ENCODE peak calls at places on chromosomes 2 and 18, in five cellular contexts. H is HL-60, U is A549, G is SK-N-SH, Z is HCT116. T is an unnamed sample.
A peak's percentile ranks its signal among the peaks of the same experiment; 100 is the strongest.

GRCh38 chr2:88859461-88859860 is 168.0 kb downstream of the RPIA start:
- DNase-seq in Z (no peak), U (no peak), H (no peak), G (no peak), T (no peak)

GRCh38 chr2:122112633-122113032 is 357.2 kb downstream of the TSN start:
- DNase-seq in U (no peak), Z (no peak), G (no peak), H (no peak), T (no peak)

GRCh38 chr18:37445368-37445767 is 120.2 kb downstream of the CELF4 start:
- DNase-seq in U (no peak), Z (no peak), G (peak; percentile 54), H (no peak), T (no peak)

GRCh38 chr2:180742809-180743208 is 237.6 kb upstream of the UBE2E3 start:
- DNase-seq in H (no peak), U (peak; percentile 13), Z (no peak), G (no peak), T (peak; percentile 67)

GRCh38 chr2:27992787-27993747 is 102.5 kb downstream of the BABAM2 start:
- DNase-seq in G (no peak), Z (no peak), U (peak; percentile 68), H (peak; percentile 42), T (no peak)

GRCh38 chr18:5057348-5058012 is 139.6 kb downstream of the AKAIN1 start:
- DNase-seq in G (peak; percentile 51), H (peak; percentile 63), Z (peak; percentile 21), U (peak; percentile 21), T (peak; percentile 24)

GRCh38 chr2:62407838-62408589 is 98.0 kb downstream of the TMEM17 start:
- DNase-seq in Z (no peak), U (no peak), H (no peak), G (no peak), T (no peak)

GRCh38 chr2:219169950-219170654 is at the start of gene SLC23A3:
- DNase-seq in Z (no peak), H (no peak), U (no peak), G (no peak), T (no peak)

GRCh38 chr2:68807821-68808266 is 63.4 kb downstream of the BMP10 start:
- DNase-seq in Z (no peak), U (no peak), H (peak; percentile 80), G (no peak), T (no peak)

GRCh38 chr2:71690876-71691275 is 237.5 kb downstream of the DYSF start:
- DNase-seq in U (no peak), G (no peak), H (no peak), Z (no peak), T (no peak)

GRCh38 chr2:119206201-119206600 is 17.4 kb upstream of the STEAP3 start:
- DNase-seq in Z (no peak), H (peak; percentile 26), G (no peak), U (no peak), T (no peak)

GRCh38 chr2:397561-398325 is 109.9 kb upstream of the ALKAL2 start:
- DNase-seq in U (no peak), H (no peak), Z (no peak), G (no peak), T (no peak)

GRCh38 chr2:147408357-147408756 is 436.5 kb upstream of the ACVR2A start:
- DNase-seq in U (no peak), G (no peak), Z (no peak), H (no peak), T (no peak)

GRCh38 chr2:47535991-47536390 is 133.0 kb downstream of the MSH2 start:
- DNase-seq in U (no peak), H (no peak), Z (no peak), G (no peak), T (no peak)

GRCh38 chr18:55253814-55254213 is 294.6 kb upstream of the CCDC68 start:
- DNase-seq in H (no peak), Z (no peak), G (no peak), U (no peak), T (no peak)

GRCh38 chr2:16559263-16559662 is 106.4 kb downstream of the CYRIA start:
- DNase-seq in G (no peak), U (no peak), Z (no peak), H (no peak), T (no peak)

GRCh38 chr18:56678836-56679565 is 27.8 kb downstream of the WDR7 start:
- DNase-seq in U (no peak), G (no peak), Z (no peak), H (no peak), T (no peak)

GRCh38 chr18:65278939-65279667 is 471.7 kb upstream of the CDH7 start:
- DNase-seq in U (no peak), G (no peak), Z (no peak), H (no peak), T (no peak)
- TF ChIP-seq REST in U (no peak), G (no peak), Z (no peak), H (no peak), T (no peak)

DNA sequence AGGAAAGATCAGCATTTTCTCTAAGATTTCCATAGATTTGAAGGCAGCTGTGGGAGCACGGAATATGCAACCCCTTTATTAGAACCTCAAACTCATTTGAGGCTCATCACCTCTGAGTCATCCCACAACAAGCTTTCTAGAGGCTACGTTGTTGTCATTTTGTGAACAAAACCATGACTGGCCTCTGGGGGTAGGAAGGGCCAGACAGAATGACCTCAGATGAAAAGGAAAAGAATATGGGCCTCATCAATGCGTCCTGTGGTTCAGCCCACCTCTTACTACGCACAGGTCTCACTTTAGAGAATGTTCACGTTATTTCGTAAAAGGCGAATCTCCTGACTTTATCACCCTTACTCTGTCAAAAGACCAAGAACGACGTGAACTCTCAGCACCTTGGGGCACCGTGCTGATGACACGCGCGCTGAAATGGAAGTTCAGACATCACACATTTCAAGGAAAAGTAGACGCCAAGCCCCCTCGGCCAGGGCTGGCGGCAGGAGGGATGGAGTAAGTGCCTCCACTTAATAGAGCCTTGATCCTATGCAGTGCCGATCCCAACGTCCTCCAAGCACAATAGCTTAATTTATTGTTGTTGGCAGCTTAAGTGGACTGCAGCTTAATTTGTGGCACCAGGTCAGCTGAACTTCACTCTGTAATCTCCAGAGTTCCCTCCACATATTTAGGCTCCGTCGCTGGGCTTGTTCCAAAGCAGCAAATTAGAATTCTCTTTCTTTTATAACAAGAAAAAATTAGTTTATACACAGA is 208.3 kb downstream of the EIPR1 start:
- DNase-seq in Z (no peak), U (no peak), G (peak; percentile 33), H (no peak), T (no peak)
- TF ChIP-seq CTCF in Z (no peak), U (no peak), G (no peak), H (no peak), T (no peak)

DNA sequence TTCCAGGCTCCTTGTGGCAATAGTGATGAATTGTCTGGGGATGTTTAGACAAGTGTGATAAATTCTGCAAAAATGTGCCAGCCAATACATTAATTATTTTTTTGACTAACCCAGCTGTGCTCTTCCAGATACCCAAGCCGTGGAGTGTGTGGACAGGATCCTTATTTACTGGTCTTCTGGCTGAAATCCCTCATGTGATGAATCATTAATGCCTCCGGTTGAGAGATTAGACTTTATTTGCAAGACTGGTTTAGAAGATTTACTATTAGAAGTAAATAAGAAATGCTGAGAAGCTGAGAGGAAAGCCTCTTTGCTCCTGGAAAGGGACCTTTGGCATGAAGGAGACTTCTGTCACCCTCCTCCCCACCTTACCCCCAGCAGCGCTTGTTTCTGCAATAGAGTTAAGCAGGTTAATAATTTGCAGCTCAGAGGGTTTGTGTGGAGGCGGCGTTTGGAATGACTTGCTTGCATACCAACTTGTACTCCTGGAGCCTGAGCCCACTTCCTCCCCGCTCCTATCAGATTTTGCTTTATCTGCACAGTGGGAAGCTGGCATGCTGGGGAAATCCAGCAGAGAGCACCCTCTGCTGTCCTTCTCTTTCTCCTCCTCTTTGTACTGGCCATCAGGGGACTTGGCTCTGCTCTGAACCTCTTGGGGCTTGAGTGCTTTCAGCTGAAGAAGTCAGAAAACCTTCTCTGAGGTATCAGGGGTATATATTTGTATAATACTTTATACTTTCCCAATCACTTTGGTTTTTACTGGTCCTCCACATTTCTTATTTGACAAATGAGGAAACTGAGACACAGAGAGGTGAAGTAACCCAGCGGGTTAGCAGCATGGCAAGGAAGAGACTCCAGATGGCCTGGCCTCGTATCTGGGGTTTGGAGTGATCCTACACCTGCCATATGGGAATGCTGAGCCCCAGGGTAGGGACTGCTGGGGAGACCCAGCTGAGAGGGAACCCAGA is 16.3 kb downstream of the SLC3A1 start:
- DNase-seq in G (peak; percentile 76), U (peak; percentile 81), Z (peak; percentile 48), H (peak; percentile 59), T (peak; percentile 77)
- H3K27ac ChIP-seq in G (peak overlapping the region; percentile 58), U (peak overlapping the region; percentile 96), Z (no peak overlapping the region), H (no peak overlapping the region), T (peak overlapping the region; percentile 82)

DNA sequence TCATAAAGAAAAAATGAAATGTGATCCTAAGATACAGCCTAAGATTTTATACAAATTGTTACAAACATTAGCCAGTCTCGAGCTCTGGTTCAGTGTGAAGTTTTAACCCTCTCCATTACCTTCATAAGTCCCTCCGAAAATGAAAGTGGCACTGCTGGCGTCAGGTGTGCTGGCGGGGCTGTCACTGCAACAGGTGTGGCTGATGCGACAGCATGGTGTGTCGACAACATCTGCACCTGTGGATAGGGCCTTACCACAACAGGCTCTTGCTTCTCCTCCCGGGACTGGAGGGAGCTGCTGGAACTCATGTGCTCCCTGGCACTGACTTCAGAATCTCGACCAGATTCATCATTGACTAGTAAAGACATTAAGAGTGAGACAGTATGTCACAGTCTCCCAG is 10.3 kb downstream of the SAP130 start:
- DNase-seq in H (no peak), U (no peak), Z (no peak), G (no peak), T (no peak)
- TF ChIP-seq REST in H (no peak), U (no peak), Z (no peak), G (no peak), T (no peak)

DNA sequence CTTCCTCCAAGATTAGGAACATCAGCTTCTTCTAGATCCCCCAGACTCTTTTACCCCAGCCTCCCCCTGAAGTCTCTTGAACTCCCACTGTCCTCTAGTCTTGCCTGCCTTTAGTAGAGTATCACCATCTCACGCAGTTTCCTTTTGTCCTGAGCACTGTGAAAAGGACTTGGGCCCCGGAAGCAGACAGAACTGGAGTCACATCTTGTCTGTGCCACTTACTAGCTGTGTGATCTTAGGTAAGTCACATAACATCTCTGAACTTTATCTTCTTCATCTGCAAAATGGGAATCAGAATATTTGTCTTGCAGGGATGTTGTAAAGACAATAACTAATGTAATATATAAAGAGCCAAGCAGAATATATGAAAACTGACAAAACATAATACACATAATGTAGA is 8.4 kb upstream of the TRABD2A start:
- DNase-seq in H (no peak), U (no peak), G (no peak), Z (no peak), T (no peak)
- TF ChIP-seq CTCF in H (no peak), U (no peak), G (no peak), Z (no peak), T (no peak)

DNA sequence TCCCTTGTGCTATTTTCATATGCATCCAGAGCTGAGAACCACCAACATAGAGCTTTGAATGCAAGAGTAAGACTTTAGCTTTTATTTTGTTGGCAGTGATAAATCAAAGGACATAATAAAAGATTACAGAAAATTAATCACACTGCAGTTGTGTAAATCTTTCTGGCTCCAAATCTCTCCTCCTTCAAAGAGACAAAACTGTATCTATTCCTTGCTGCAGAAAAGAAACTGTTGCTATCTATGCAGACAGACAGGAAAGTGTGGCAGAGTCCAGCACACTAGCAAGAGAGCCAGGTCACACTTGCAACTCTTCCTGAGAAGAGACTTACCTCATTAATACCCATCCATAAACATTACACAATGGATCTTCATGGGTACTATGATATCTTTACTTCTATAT is 57.5 kb downstream of the DTNB start:
- DNase-seq in H (no peak), U (no peak), Z (no peak), G (no peak), T (no peak)
- H3K27ac ChIP-seq in H (no peak overlapping the region), U (peak overlapping the region; percentile 25), Z (no peak overlapping the region), G (no peak overlapping the region), T (no peak overlapping the region)